ENCODE peak calls at places on chromosomes 2 and 18, in seven cellular contexts. G is NCI-H1694, J is MG63, F is COR-L47, W is occipital lobe, S is lung microvascular endothelial cell, E is neural crest cell. V is an unnamed sample.

GRCh38 chr2:156356006-156356764 is 23.7 kb upstream of the NR4A2 start:
- DNase-seq in E (no peak), W (no peak), S (no peak), F (no peak), G (no peak), J (no peak), V (no peak)

GRCh38 chr2:85661139-85661858 is 6.7 kb downstream of the SFTPB start:
- DNase-seq in J (no peak), E (no peak), W (no peak), F (no peak), S (peak), G (no peak), V (no peak)

GRCh38 chr2:189164732-189165131 is 14.8 kb downstream of the COL5A2 start:
- DNase-seq in F (no peak), J (peak), S (no peak), E (no peak), G (no peak), W (no peak), V (no peak)

GRCh38 chr18:24014986-24015896 is 687 bp downstream of the TTC39C start:
- DNase-seq in J (peak), S (peak), W (peak), E (peak), G (no peak), F (peak), V (peak)

GRCh38 chr2:227201806-227202205 is 37.4 kb downstream of the COL4A3 start:
- DNase-seq in G (no peak), F (no peak), J (no peak), W (no peak), E (no peak), S (no peak), V (no peak)

GRCh38 chr2:15912203-15912602 is 28.1 kb upstream of the MYCN start:
- DNase-seq in E (no peak), G (peak), S (peak), J (peak), W (peak), F (no peak), V (no peak)

GRCh38 chr2:234679766-234680687 is 183.1 kb upstream of the ARL4C start:
- DNase-seq in W (no peak), E (no peak), F (no peak), G (no peak), S (peak), J (peak), V (no peak)

GRCh38 chr18:36296591-36297418 is 708 bp upstream of the FHOD3 start:
- DNase-seq in J (peak), G (peak), W (peak), E (peak), S (peak), F (peak), V (peak)

GRCh38 chr2:127901339-127902072 is 15.8 kb upstream of the AMMECR1L start:
- DNase-seq in E (no peak), J (peak), W (no peak), S (no peak), G (no peak), F (no peak), V (no peak)

GRCh38 chr2:37436324-37436723 is 91.9 kb downstream of the QPCT start:
- DNase-seq in F (no peak), E (no peak), J (no peak), S (no peak), G (no peak), W (no peak), V (no peak)

GRCh38 chr2:85853499-85854165 is 35.2 kb downstream of the ST3GAL5 start:
- DNase-seq in S (peak), W (no peak), E (no peak), F (no peak), G (no peak), J (no peak), V (no peak)

GRCh38 chr18:35063875-35064274 is 22.7 kb downstream of the MAPRE2 start:
- DNase-seq in E (no peak), W (no peak), F (no peak), J (no peak), G (no peak), S (no peak), V (no peak)

GRCh38 chr18:48033770-48034650 is 103.6 kb upstream of the SMAD2 start:
- DNase-seq in G (no peak), W (no peak), S (no peak), F (no peak), J (peak), E (no peak), V (no peak)

GRCh38 chr2:47058061-47058931 is 96.8 kb downstream of the STPG4 start:
- DNase-seq in W (no peak), G (peak), F (no peak), E (no peak), S (no peak), J (no peak), V (no peak)

GRCh38 chr18:47204908-47205522 is 28.9 kb upstream of the IER3IP1 start:
- DNase-seq in E (peak), G (peak), F (peak), W (no peak), S (peak), J (no peak), V (no peak)

GRCh38 chr2:241018051-241018891 is 19.9 kb downstream of the SNED1 start:
- DNase-seq in J (no peak), E (no peak), W (no peak), S (no peak), F (no peak), G (no peak), V (no peak)

GRCh38 chr2:9110893-9111569 is 95.6 kb upstream of the ASAP2 start:
- DNase-seq in J (no peak), F (no peak), G (no peak), W (no peak), S (peak), E (no peak), V (no peak)